ENCODE peak calls at places on chromosomes 5 and 9, in seven cellular contexts. J, M, E, G, V, Q and O are unnamed samples. For H3K4me1, the result is how much of the 10 kb centered on the place peaks cover.

GRCh38 chr5:45411971-45412612 is 284.1 kb downstream of the HCN1 start:
- DNase-seq in J (no peak), V (no peak), G (no peak), E (no peak), Q (no peak), M (no peak), O (no peak)

GRCh38 chr9:131773911-131774379 is 34.1 kb upstream of the RAPGEF1 start:
- DNase-seq in J (peak), Q (no peak), M (no peak), E (no peak), G (no peak), V (no peak), O (no peak)

GRCh38 chr5:99900302-99900811 is 634.8 kb upstream of the FAM174A start:
- DNase-seq in V (no peak), E (no peak), M (no peak), J (no peak), G (no peak), Q (no peak), O (no peak)

GRCh38 chr5:142973932-142974331 is 203.8 kb downstream of the ARHGAP26 start:
- DNase-seq in E (no peak), Q (no peak), J (no peak), V (no peak), G (no peak), M (no peak), O (no peak)

GRCh38 chr5:157282150-157282549 is 16.2 kb downstream of the CYFIP2 start:
- DNase-seq in J (no peak), G (no peak), M (no peak), Q (no peak), V (no peak), E (no peak), O (no peak)

GRCh38 chr5:122469520-122469919 is 157.5 kb downstream of the SNCAIP start:
- DNase-seq in Q (no peak), G (no peak), E (no peak), J (no peak), M (no peak), V (no peak), O (no peak)

GRCh38 chr5:90548069-90548593 is 10.5 kb upstream of the ADGRV1 start:
- DNase-seq in V (no peak), M (peak), E (no peak), Q (no peak), J (peak), G (no peak), O (no peak)

GRCh38 chr5:156239800-156240199 is 87.2 kb upstream of the SGCD start:
- DNase-seq in M (no peak), J (no peak), G (no peak), E (no peak), Q (no peak), V (no peak), O (no peak)

GRCh38 chr9:4604678-4605095 is 57.4 kb upstream of the PLPP6 start:
- DNase-seq in V (no peak), E (peak), J (peak), Q (no peak), M (peak), G (no peak), O (no peak)

GRCh38 chr9:15249042-15249818 is 57.8 kb downstream of the TTC39B start:
- DNase-seq in G (no peak), Q (no peak), E (no peak), V (no peak), M (no peak), J (no peak), O (no peak)

GRCh38 chr5:18732556-18733479 is 1098.6 kb downstream of the TAF11L14 start:
- DNase-seq in M (no peak), J (no peak), G (peak), Q (no peak), V (no peak), E (no peak), O (no peak)

GRCh38 chr5:95644351-95645042 is 2.1 kb upstream of the RFESD start:
- DNase-seq in M (no peak), J (peak), G (no peak), V (no peak), Q (peak), E (no peak), O (no peak)

GRCh38 chr5:136655429-136655828 is 290.1 kb upstream of the TRPC7 start:
- DNase-seq in J (no peak), V (no peak), E (no peak), Q (no peak), G (no peak), M (no peak), O (no peak)

GRCh38 chr5:139181835-139182452 is 16.2 kb downstream of the SIL1 start:
- DNase-seq in M (no peak), G (no peak), E (no peak), Q (peak), V (no peak), J (peak), O (no peak)

GRCh38 chr9:123300554-123300953 is 32.2 kb upstream of the STRBP start:
- DNase-seq in Q (peak), V (no peak), J (no peak), E (no peak), G (no peak), M (no peak), O (no peak)

GRCh38 chr5:180157866-180158265 is 51.1 kb downstream of the RASGEF1C start:
- DNase-seq in G (no peak), M (peak), J (no peak), E (no peak), V (no peak), Q (peak), O (no peak)

GRCh38 chr5:135135530-135136201 is 101.6 kb upstream of the PITX1 start:
- DNase-seq in J (peak), E (no peak), Q (peak), G (no peak), V (peak), M (no peak), O (no peak)
- TF ChIP-seq POLR2AphosphoS5 in J (no peak), E (no peak), Q (peak), G (no peak), V (no peak), M (no peak), O (no peak)

GRCh38 chr5:61331407-61332368 is at the start of gene ZSWIM6:
- DNase-seq in Q (peak), G (peak), V (peak), E (peak), J (peak), M (peak), O (peak)
- TF ChIP-seq POLR2A in Q (peak), G (peak), V (peak), E (peak), J (peak), M (no peak), O (peak)

GRCh38 chr5:74384851-74385250 is 255.7 kb downstream of the ENC1 start:
- DNase-seq in J (no peak), M (no peak), G (no peak), V (no peak), E (no peak), Q (no peak), O (no peak)
- H3K4me1 ChIP-seq in J (under half), M (under half), G (under half), V (under half), E (under half), Q (under half), O (under half)

GRCh38 chr5:81842795-81843377 is 92.0 kb upstream of the SSBP2 start:
- DNase-seq in V (no peak), Q (no peak), E (no peak), M (no peak), G (no peak), J (no peak), O (no peak)
- TF ChIP-seq POLR2AphosphoS5 in V (no peak), Q (no peak), E (no peak), M (no peak), G (no peak), J (no peak), O (peak)

GRCh38 chr9:116687074-116687761 is at the start of gene TRIM32:
- DNase-seq in G (peak), Q (peak), M (peak), E (peak), V (peak), J (peak), O (no peak)
- TF ChIP-seq POLR2A in G (no peak), Q (no peak), M (no peak), E (peak), V (no peak), J (peak), O (no peak)